ENCODE peak calls at places on chromosomes 13 and 19, in six cellular contexts. P is IMR-90, H is neuronal stem cell, L is mesendoderm, Z is H1, K is mesenchymal stem cell. T is an unnamed sample.

GRCh38 chr19:47765522-47766358 is 12.8 kb upstream of the SELENOW start:
- DNase-seq in P (peak; percentile 44), H (no peak), L (peak; percentile 88), Z (no peak), K (peak; percentile 72), T (peak; percentile 87)

GRCh38 chr19:46082728-46083050 is 41.8 kb downstream of the IGFL3 start:
- DNase-seq in P (no peak), H (no peak), L (no peak), Z (no peak), K (no peak), T (no peak)

GRCh38 chr13:99636728-99637353 is 135.6 kb downstream of the TM9SF2 start:
- DNase-seq in P (no peak), H (no peak), L (no peak), Z (no peak), K (no peak), T (no peak)

GRCh38 chr13:71252191-71252704 is 614.8 kb downstream of the DACH1 start:
- DNase-seq in P (no peak), H (no peak), L (no peak), Z (no peak), K (peak; percentile 57), T (no peak)

GRCh38 chr19:52778811-52779210 is 7.8 kb downstream of the ZNF600 start:
- DNase-seq in P (peak; percentile 3), H (no peak), L (no peak), Z (no peak), K (no peak), T (no peak)

GRCh38 chr13:97018029-97018819 is 23.9 kb upstream of the OXGR1 start:
- DNase-seq in P (peak; percentile 61), H (no peak), L (peak; percentile 91), Z (no peak), K (peak; percentile 71), T (peak; percentile 51)

GRCh38 chr19:13334801-13335481 is 171.3 kb downstream of the CACNA1A start:
- DNase-seq in P (no peak), H (no peak), L (no peak), Z (no peak), K (no peak), T (no peak)

GRCh38 chr13:102400619-102401125 is 1.2 kb downstream of the FGF14 start:
- DNase-seq in P (no peak), H (no peak), L (peak; percentile 37), Z (no peak), K (peak; percentile 12), T (peak; percentile 37)

GRCh38 chr19:20661150-20661819 is at the start of gene ZNF626:
- DNase-seq in P (peak; percentile 94), H (peak; percentile 98), L (peak; percentile 99), Z (peak; percentile 91), K (peak; percentile 96), T (peak; percentile 97)

GRCh38 chr13:19981685-19982238 is 23.2 kb downstream of the ZMYM2 start:
- DNase-seq in P (no peak), H (no peak), L (no peak), Z (no peak), K (peak; percentile 38), T (no peak)

GRCh38 chr13:46544811-46545210 is 8.2 kb upstream of the LRCH1 start:
- DNase-seq in P (no peak), H (no peak), L (no peak), Z (no peak), K (no peak), T (no peak)

GRCh38 chr19:16209266-16209665 is 11.6 kb downstream of the AP1M1 start:
- DNase-seq in P (no peak), H (no peak), L (no peak), Z (no peak), K (no peak), T (no peak)

GRCh38 chr13:22931576-22931975 is 249.2 kb upstream of the SGCG start:
- DNase-seq in P (no peak), H (no peak), L (no peak), Z (no peak), K (no peak), T (no peak)

GRCh38 chr13:18949970-18950369 is 231.7 kb downstream of the TUBA3C start:
- DNase-seq in P (no peak), H (no peak), L (no peak), Z (no peak), K (no peak), T (no peak)

GRCh38 chr19:6041071-6041470 is 63.1 kb upstream of the RANBP3 start:
- DNase-seq in P (no peak), H (no peak), L (no peak), Z (no peak), K (no peak), T (no peak)

GRCh38 chr19:47111081-47111589 is 2.4 kb downstream of the ZC3H4 start:
- DNase-seq in P (no peak), H (no peak), L (no peak), Z (no peak), K (no peak), T (no peak)

GRCh38 chr19:57830071-57830602 is at the start of gene ZNF587B:
- DNase-seq in P (peak; percentile 74), H (peak; percentile 85), L (peak; percentile 100), Z (peak; percentile 77), K (peak; percentile 88), T (peak; percentile 96)

GRCh38 chr13:85655040-85655439 is 144.2 kb downstream of the SLITRK6 start:
- DNase-seq in P (no peak), H (no peak), L (no peak), Z (no peak), K (no peak), T (no peak)

GRCh38 chr13:85659493-85659892 is 139.7 kb downstream of the SLITRK6 start:
- DNase-seq in P (peak; percentile 53), H (no peak), L (no peak), Z (no peak), K (no peak), T (no peak)

GRCh38 chr13:85654227-85654626 is 145.0 kb downstream of the SLITRK6 start:
- DNase-seq in P (no peak), H (no peak), L (peak; percentile 14), Z (no peak), K (peak; percentile 26), T (no peak)

GRCh38 chr13:85661639-85662038 is 137.6 kb downstream of the SLITRK6 start:
- DNase-seq in P (no peak), H (no peak), L (no peak), Z (no peak), K (no peak), T (no peak)

DNA sequence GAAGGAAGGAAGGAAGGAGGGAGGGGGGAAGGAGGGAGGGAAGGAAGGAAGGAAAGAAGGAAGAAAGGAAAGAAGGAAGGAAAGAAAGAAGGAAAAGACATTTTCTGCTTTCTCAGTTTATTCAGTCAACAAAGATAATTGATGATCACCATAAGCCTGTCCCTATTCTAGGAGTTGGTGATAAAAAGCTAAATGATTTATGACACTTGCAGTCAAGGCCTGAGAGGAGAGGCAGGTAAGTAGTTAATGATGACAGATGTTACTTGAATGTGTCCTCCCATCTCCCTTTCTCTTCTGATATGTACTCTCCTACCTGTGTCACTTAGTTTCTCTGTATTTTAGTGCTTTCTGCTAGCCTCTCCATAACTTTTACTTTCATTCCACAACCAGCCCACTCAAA is 141.3 kb downstream of the SLITRK6 start:
- DNase-seq in P (no peak), H (no peak), L (no peak), Z (no peak), K (no peak), T (no peak)
- H4K8ac ChIP-seq in P (no peak overlapping the region), H (no peak overlapping the region), L (no peak overlapping the region), Z (no peak overlapping the region), K (no peak overlapping the region), T (no peak overlapping the region)

GRCh38 chr19:18070181-18070580 is 16.6 kb downstream of the IL12RB1 start:
- DNase-seq in P (no peak), H (no peak), L (no peak), Z (no peak), K (no peak), T (no peak)

GRCh38 chr19:18065173-18065495 is 21.6 kb downstream of the IL12RB1 start:
- DNase-seq in P (no peak), H (no peak), L (no peak), Z (no peak), K (no peak), T (no peak)

GRCh38 chr19:18072335-18072734 is 14.4 kb downstream of the IL12RB1 start:
- DNase-seq in P (no peak), H (no peak), L (no peak), Z (no peak), K (no peak), T (no peak)

GRCh38 chr19:18069383-18069782 is 17.4 kb downstream of the IL12RB1 start:
- DNase-seq in P (no peak), H (no peak), L (no peak), Z (no peak), K (no peak), T (no peak)

GRCh38 chr19:18068395-18068794 is 18.3 kb downstream of the IL12RB1 start:
- DNase-seq in P (no peak), H (no peak), L (no peak), Z (no peak), K (no peak), T (no peak)
- H2BK15ac ChIP-seq in P (no peak overlapping the region), H (no peak overlapping the region), L (no peak overlapping the region), Z (no peak overlapping the region), K (no peak overlapping the region), T (no peak overlapping the region)

GRCh38 chr13:106536244-106537034 is 977 bp upstream of the EFNB2 start:
- DNase-seq in P (peak; percentile 83), H (peak; percentile 92), L (peak; percentile 94), Z (peak; percentile 75), K (peak; percentile 87), T (peak; percentile 91)

GRCh38 chr13:106533940-106534843 is 1.3 kb downstream of the EFNB2 start:
- DNase-seq in P (peak; percentile 63), H (no peak), L (peak; percentile 78), Z (no peak), K (peak; percentile 83), T (no peak)

GRCh38 chr13:106535552-106536243 is at the start of gene EFNB2:
- DNase-seq in P (peak; percentile 88), H (peak; percentile 94), L (peak; percentile 97), Z (peak; percentile 76), K (peak; percentile 89), T (peak; percentile 93)

GRCh38 chr13:106533101-106533939 is 2.1 kb downstream of the EFNB2 start:
- DNase-seq in P (peak; percentile 78), H (peak; percentile 68), L (peak; percentile 87), Z (no peak), K (peak; percentile 83), T (peak; percentile 79)

GRCh38 chr13:106534844-106535551 is 464 bp downstream of the EFNB2 start:
- DNase-seq in P (peak; percentile 16), H (no peak), L (peak; percentile 32), Z (no peak), K (peak; percentile 48), T (no peak)
- H4K8ac ChIP-seq in P (no peak overlapping the region), H (no peak overlapping the region), L (no peak overlapping the region), Z (no peak overlapping the region), K (no peak overlapping the region), T (no peak overlapping the region)

DNA sequence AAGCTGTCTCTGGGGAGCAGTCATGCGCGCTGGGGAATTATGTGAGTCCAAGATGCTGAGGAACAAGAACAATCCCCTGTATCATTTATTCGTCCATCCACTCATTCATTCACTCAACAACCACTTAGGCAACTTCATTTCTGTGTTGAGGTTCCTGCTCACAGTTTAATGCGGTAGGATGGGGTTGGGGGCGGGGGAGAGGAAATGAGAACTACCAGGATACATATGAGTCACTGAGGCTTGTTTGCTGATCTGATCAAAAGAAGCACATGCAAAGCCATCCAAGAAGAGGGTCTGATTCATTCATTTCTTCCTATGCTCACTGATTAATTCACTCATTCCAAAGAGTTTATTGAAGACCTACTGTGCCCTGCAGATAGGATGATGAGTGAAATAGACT is 20.9 kb downstream of the ZNF536 start:
- DNase-seq in P (no peak), H (no peak), L (no peak), Z (no peak), K (no peak), T (no peak)
- H2BK15ac ChIP-seq in P (no peak overlapping the region), H (no peak overlapping the region), L (no peak overlapping the region), Z (peak overlapping the region; percentile 12), K (no peak overlapping the region), T (no peak overlapping the region)

GRCh38 chr19:9620842-9621155 is 233 bp downstream of the ZNF561 start:
- DNase-seq in P (no peak), H (no peak), L (no peak), Z (no peak), K (no peak), T (no peak)
- H4K8ac ChIP-seq in P (peak overlapping the region; percentile 90), H (no peak overlapping the region), L (no peak overlapping the region), Z (peak overlapping the region; percentile 99), K (peak overlapping the region; percentile 96), T (no peak overlapping the region)